ENCODE peak calls at places on chromosomes 6 and 20, in ten cellular contexts. One of them, this sample, is unnamed. For H3K9me3, the result is how much of the 10 kb centered on the place peaks cover.

GRCh38 chr20:50415516-50416268 is 94.5 kb upstream of the PTPN1 start:
- DNase-seq in fibroblast of lung: peak
- DNase-seq in ovary: peak
- DNase-seq in K562: no peak
- DNase-seq in mesenchymal stem cell: peak
- DNase-seq in heart left ventricle: peak
- DNase-seq in left ventricle myocardium inferior: peak
- DNase-seq in MM.1S: no peak
- DNase-seq in CD4-positive, alpha-beta T cell: no peak
- DNase-seq in OCI-LY7: no peak
- DNase-seq in this sample: peak

GRCh38 chr6:138451043-138451442 is 47.0 kb downstream of the HEBP2 start:
- DNase-seq in heart left ventricle: no peak
- DNase-seq in K562: no peak
- DNase-seq in left ventricle myocardium inferior: no peak
- DNase-seq in ovary: no peak
- DNase-seq in fibroblast of lung: no peak
- DNase-seq in CD4-positive, alpha-beta T cell: no peak
- DNase-seq in MM.1S: no peak
- DNase-seq in OCI-LY7: no peak
- DNase-seq in mesenchymal stem cell: no peak
- DNase-seq in this sample: no peak

GRCh38 chr6:72579865-72580264 is 42.0 kb upstream of the KCNQ5 start:
- DNase-seq in MM.1S: no peak
- DNase-seq in mesenchymal stem cell: no peak
- DNase-seq in left ventricle myocardium inferior: no peak
- DNase-seq in OCI-LY7: no peak
- DNase-seq in ovary: no peak
- DNase-seq in heart left ventricle: no peak
- DNase-seq in fibroblast of lung: peak
- DNase-seq in CD4-positive, alpha-beta T cell: no peak
- DNase-seq in K562: no peak
- DNase-seq in this sample: no peak

GRCh38 chr20:63911171-63911570 is 16.2 kb downstream of the DNAJC5 start:
- DNase-seq in ovary: no peak
- DNase-seq in K562: no peak
- DNase-seq in mesenchymal stem cell: no peak
- DNase-seq in OCI-LY7: no peak
- DNase-seq in MM.1S: no peak
- DNase-seq in fibroblast of lung: peak
- DNase-seq in CD4-positive, alpha-beta T cell: no peak
- DNase-seq in left ventricle myocardium inferior: no peak
- DNase-seq in heart left ventricle: no peak
- DNase-seq in this sample: no peak

GRCh38 chr6:72363844-72364740 is 257.8 kb upstream of the KCNQ5 start:
- DNase-seq in CD4-positive, alpha-beta T cell: no peak
- DNase-seq in left ventricle myocardium inferior: no peak
- DNase-seq in OCI-LY7: no peak
- DNase-seq in fibroblast of lung: peak
- DNase-seq in ovary: peak
- DNase-seq in MM.1S: no peak
- DNase-seq in mesenchymal stem cell: peak
- DNase-seq in heart left ventricle: no peak
- DNase-seq in K562: no peak
- DNase-seq in this sample: peak

GRCh38 chr20:38471245-38471644 is 1.4 kb upstream of the RALGAPB start:
- DNase-seq in CD4-positive, alpha-beta T cell: no peak
- DNase-seq in mesenchymal stem cell: no peak
- DNase-seq in left ventricle myocardium inferior: no peak
- DNase-seq in OCI-LY7: no peak
- DNase-seq in fibroblast of lung: no peak
- DNase-seq in ovary: no peak
- DNase-seq in K562: no peak
- DNase-seq in heart left ventricle: no peak
- DNase-seq in MM.1S: no peak
- DNase-seq in this sample: no peak

GRCh38 chr20:35305682-35306556 is 13.7 kb upstream of the FAM83C start:
- DNase-seq in CD4-positive, alpha-beta T cell: no peak
- DNase-seq in heart left ventricle: no peak
- DNase-seq in ovary: no peak
- DNase-seq in OCI-LY7: no peak
- DNase-seq in K562: peak
- DNase-seq in mesenchymal stem cell: peak
- DNase-seq in fibroblast of lung: peak
- DNase-seq in left ventricle myocardium inferior: no peak
- DNase-seq in MM.1S: no peak
- DNase-seq in this sample: peak

GRCh38 chr6:55276745-55277627 is 50.3 kb upstream of the GFRAL start:
- DNase-seq in CD4-positive, alpha-beta T cell: no peak
- DNase-seq in heart left ventricle: no peak
- DNase-seq in MM.1S: peak
- DNase-seq in OCI-LY7: peak
- DNase-seq in mesenchymal stem cell: peak
- DNase-seq in K562: peak
- DNase-seq in left ventricle myocardium inferior: peak
- DNase-seq in ovary: peak
- DNase-seq in fibroblast of lung: peak
- DNase-seq in this sample: no peak

GRCh38 chr6:105609375-105609991 is 206.6 kb upstream of the PREP start:
- DNase-seq in K562: no peak
- DNase-seq in left ventricle myocardium inferior: peak
- DNase-seq in ovary: peak
- DNase-seq in fibroblast of lung: peak
- DNase-seq in mesenchymal stem cell: peak
- DNase-seq in heart left ventricle: peak
- DNase-seq in CD4-positive, alpha-beta T cell: no peak
- DNase-seq in OCI-LY7: no peak
- DNase-seq in MM.1S: no peak
- DNase-seq in this sample: peak

GRCh38 chr6:90169328-90169886 is 127.2 kb downstream of the BACH2 start:
- DNase-seq in fibroblast of lung: no peak
- DNase-seq in heart left ventricle: no peak
- DNase-seq in CD4-positive, alpha-beta T cell: no peak
- DNase-seq in OCI-LY7: peak
- DNase-seq in left ventricle myocardium inferior: no peak
- DNase-seq in MM.1S: peak
- DNase-seq in mesenchymal stem cell: peak
- DNase-seq in K562: no peak
- DNase-seq in ovary: no peak
- DNase-seq in this sample: no peak

GRCh38 chr6:50143011-50143719 is 93.4 kb upstream of the DEFB112 start:
- DNase-seq in K562: no peak
- DNase-seq in left ventricle myocardium inferior: no peak
- DNase-seq in heart left ventricle: no peak
- DNase-seq in MM.1S: no peak
- DNase-seq in ovary: no peak
- DNase-seq in CD4-positive, alpha-beta T cell: no peak
- DNase-seq in OCI-LY7: no peak
- DNase-seq in mesenchymal stem cell: no peak
- DNase-seq in fibroblast of lung: peak
- DNase-seq in this sample: no peak

GRCh38 chr6:67854098-67854497 is 781.0 kb upstream of the ADGRB3 start:
- DNase-seq in left ventricle myocardium inferior: no peak
- DNase-seq in CD4-positive, alpha-beta T cell: no peak
- DNase-seq in MM.1S: no peak
- DNase-seq in OCI-LY7: no peak
- DNase-seq in fibroblast of lung: no peak
- DNase-seq in ovary: no peak
- DNase-seq in heart left ventricle: no peak
- DNase-seq in K562: no peak
- DNase-seq in mesenchymal stem cell: peak
- DNase-seq in this sample: no peak

GRCh38 chr20:25297141-25297905 is 49.4 kb downstream of the PYGB start:
- DNase-seq in K562: no peak
- DNase-seq in left ventricle myocardium inferior: no peak
- DNase-seq in fibroblast of lung: no peak
- DNase-seq in ovary: no peak
- DNase-seq in OCI-LY7: no peak
- DNase-seq in mesenchymal stem cell: no peak
- DNase-seq in MM.1S: peak
- DNase-seq in CD4-positive, alpha-beta T cell: no peak
- DNase-seq in heart left ventricle: no peak
- DNase-seq in this sample: no peak

GRCh38 chr20:25293910-25294458 is 46.1 kb downstream of the PYGB start:
- DNase-seq in K562: no peak
- DNase-seq in OCI-LY7: no peak
- DNase-seq in ovary: no peak
- DNase-seq in heart left ventricle: no peak
- DNase-seq in mesenchymal stem cell: no peak
- DNase-seq in left ventricle myocardium inferior: no peak
- DNase-seq in CD4-positive, alpha-beta T cell: no peak
- DNase-seq in fibroblast of lung: no peak
- DNase-seq in MM.1S: no peak
- DNase-seq in this sample: no peak

GRCh38 chr20:25295386-25296093 is 47.7 kb downstream of the PYGB start:
- DNase-seq in left ventricle myocardium inferior: peak
- DNase-seq in fibroblast of lung: no peak
- DNase-seq in mesenchymal stem cell: no peak
- DNase-seq in OCI-LY7: no peak
- DNase-seq in heart left ventricle: no peak
- DNase-seq in MM.1S: no peak
- DNase-seq in K562: peak
- DNase-seq in CD4-positive, alpha-beta T cell: no peak
- DNase-seq in ovary: no peak
- DNase-seq in this sample: no peak

GRCh38 chr20:25294459-25295385 is 46.8 kb downstream of the PYGB start:
- DNase-seq in heart left ventricle: no peak
- DNase-seq in K562: peak
- DNase-seq in ovary: peak
- DNase-seq in fibroblast of lung: peak
- DNase-seq in left ventricle myocardium inferior: no peak
- DNase-seq in mesenchymal stem cell: peak
- DNase-seq in CD4-positive, alpha-beta T cell: peak
- DNase-seq in OCI-LY7: peak
- DNase-seq in MM.1S: peak
- DNase-seq in this sample: peak

DNA sequence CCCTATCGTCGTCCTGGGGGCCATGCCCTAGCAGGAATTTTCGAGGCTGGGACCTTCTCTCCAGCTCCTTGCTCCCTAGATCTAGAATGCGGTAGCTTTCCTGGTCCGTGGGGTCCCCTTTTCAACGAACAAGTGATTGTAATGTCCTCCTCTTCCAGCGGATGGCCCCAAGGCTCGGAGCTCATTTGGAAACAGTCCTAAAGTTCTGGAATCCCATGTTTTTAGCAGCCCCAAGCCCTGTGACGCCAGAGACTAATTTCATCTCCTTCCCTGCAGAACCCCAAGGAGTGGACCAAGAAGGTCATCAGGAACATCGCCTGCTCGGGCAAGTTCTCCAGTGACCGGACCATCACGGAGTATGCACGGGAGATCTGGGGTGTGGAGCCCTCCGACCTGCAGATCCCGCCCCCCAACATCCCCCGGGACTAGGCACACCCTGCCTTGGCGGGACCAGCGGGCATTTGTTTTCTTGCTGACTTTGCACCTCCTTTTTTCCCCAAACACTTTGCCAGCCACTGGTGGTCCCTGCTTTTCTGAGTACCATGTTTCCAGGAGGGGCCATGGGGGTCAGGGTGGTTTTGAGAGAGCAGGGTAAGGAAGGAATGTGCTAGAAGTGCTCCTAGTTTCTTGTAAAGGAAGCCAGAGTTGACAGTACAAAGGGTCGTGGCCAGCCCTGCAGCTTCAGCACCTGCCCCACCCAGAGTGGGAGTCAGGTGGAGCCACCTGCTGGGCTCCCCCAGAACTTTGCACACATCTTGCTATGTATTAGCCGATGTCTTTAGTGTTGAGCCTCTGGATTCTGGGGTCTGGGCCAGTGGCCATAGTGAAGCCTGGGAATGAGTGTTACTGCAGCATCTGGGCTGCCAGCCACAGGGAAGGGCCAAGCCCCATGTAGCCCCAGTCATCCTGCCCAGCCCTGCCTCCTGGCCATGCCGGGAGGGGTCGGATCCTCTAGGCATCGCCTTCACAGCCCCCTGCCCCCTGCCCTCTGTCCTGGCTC is 48.5 kb downstream of the PYGB start:
- DNase-seq in fibroblast of lung: peak
- DNase-seq in mesenchymal stem cell: no peak
- DNase-seq in heart left ventricle: no peak
- DNase-seq in K562: peak
- DNase-seq in OCI-LY7: peak
- DNase-seq in MM.1S: peak
- DNase-seq in ovary: no peak
- DNase-seq in left ventricle myocardium inferior: no peak
- DNase-seq in CD4-positive, alpha-beta T cell: peak
- DNase-seq in this sample: no peak
- H3K27ac ChIP-seq in fibroblast of lung: no peak
- H3K27ac ChIP-seq in mesenchymal stem cell: peak
- H3K27ac ChIP-seq in heart left ventricle: peak
- H3K27ac ChIP-seq in K562: no peak
- H3K27ac ChIP-seq in OCI-LY7: no peak
- H3K27ac ChIP-seq in MM.1S: peak
- H3K27ac ChIP-seq in ovary: no peak
- H3K27ac ChIP-seq in left ventricle myocardium inferior: peak
- H3K27ac ChIP-seq in CD4-positive, alpha-beta T cell: no peak
- H3K27ac ChIP-seq in this sample: no peak

GRCh38 chr6:352474-352873 is 39.1 kb upstream of the IRF4 start:
- DNase-seq in ovary: no peak
- DNase-seq in CD4-positive, alpha-beta T cell: no peak
- DNase-seq in MM.1S: no peak
- DNase-seq in K562: no peak
- DNase-seq in OCI-LY7: no peak
- DNase-seq in fibroblast of lung: no peak
- DNase-seq in mesenchymal stem cell: no peak
- DNase-seq in left ventricle myocardium inferior: no peak
- DNase-seq in heart left ventricle: no peak
- DNase-seq in this sample: no peak
- H3K9me3 ChIP-seq in ovary: under half
- H3K9me3 ChIP-seq in CD4-positive, alpha-beta T cell: under half
- H3K9me3 ChIP-seq in MM.1S: under half
- H3K9me3 ChIP-seq in K562: under half
- H3K9me3 ChIP-seq in OCI-LY7: under half
- H3K9me3 ChIP-seq in fibroblast of lung: under half
- H3K9me3 ChIP-seq in mesenchymal stem cell: under half
- H3K9me3 ChIP-seq in left ventricle myocardium inferior: under half
- H3K9me3 ChIP-seq in heart left ventricle: under half
- H3K9me3 ChIP-seq in this sample: under half

DNA sequence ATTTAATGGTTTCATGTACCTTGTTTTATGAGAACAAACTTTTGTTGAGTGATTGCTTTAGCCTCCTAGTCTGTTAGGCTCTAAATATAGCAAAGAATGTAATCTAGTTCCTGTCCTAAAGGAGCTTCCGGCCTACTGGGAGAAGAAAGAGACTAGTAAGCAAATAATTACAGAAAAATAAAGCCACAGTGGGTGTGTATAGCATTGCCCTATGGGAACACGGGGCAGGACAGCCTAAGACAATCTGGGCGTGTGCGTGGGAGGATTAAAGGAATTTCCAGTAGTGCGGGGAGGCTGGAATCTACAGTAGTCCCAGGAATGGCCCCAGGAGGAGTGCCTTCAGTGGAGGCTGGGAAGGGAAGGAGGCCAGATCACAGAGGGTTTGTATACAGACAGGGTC is 98.1 kb upstream of the AKAP12 start:
- DNase-seq in CD4-positive, alpha-beta T cell: no peak
- DNase-seq in fibroblast of lung: no peak
- DNase-seq in ovary: no peak
- DNase-seq in K562: peak
- DNase-seq in mesenchymal stem cell: peak
- DNase-seq in heart left ventricle: no peak
- DNase-seq in MM.1S: peak
- DNase-seq in left ventricle myocardium inferior: peak
- DNase-seq in OCI-LY7: no peak
- DNase-seq in this sample: no peak
- H3K27ac ChIP-seq in CD4-positive, alpha-beta T cell: no peak
- H3K27ac ChIP-seq in fibroblast of lung: no peak
- H3K27ac ChIP-seq in ovary: no peak
- H3K27ac ChIP-seq in K562: no peak
- H3K27ac ChIP-seq in mesenchymal stem cell: peak
- H3K27ac ChIP-seq in heart left ventricle: peak
- H3K27ac ChIP-seq in MM.1S: no peak
- H3K27ac ChIP-seq in left ventricle myocardium inferior: peak
- H3K27ac ChIP-seq in OCI-LY7: no peak
- H3K27ac ChIP-seq in this sample: peak

GRCh38 chr20:8260837-8261241 is 128.8 kb downstream of the PLCB1 start:
- DNase-seq in mesenchymal stem cell: no peak
- DNase-seq in K562: no peak
- DNase-seq in CD4-positive, alpha-beta T cell: no peak
- DNase-seq in MM.1S: no peak
- DNase-seq in ovary: no peak
- DNase-seq in left ventricle myocardium inferior: peak
- DNase-seq in fibroblast of lung: no peak
- DNase-seq in OCI-LY7: no peak
- DNase-seq in heart left ventricle: peak
- DNase-seq in this sample: no peak
- H3K9me3 ChIP-seq in mesenchymal stem cell: under half
- H3K9me3 ChIP-seq in K562: under half
- H3K9me3 ChIP-seq in CD4-positive, alpha-beta T cell: under half
- H3K9me3 ChIP-seq in MM.1S: under half
- H3K9me3 ChIP-seq in ovary: under half
- H3K9me3 ChIP-seq in left ventricle myocardium inferior: under half
- H3K9me3 ChIP-seq in fibroblast of lung: under half
- H3K9me3 ChIP-seq in OCI-LY7: under half
- H3K9me3 ChIP-seq in heart left ventricle: under half
- H3K9me3 ChIP-seq in this sample: under half

This sample was measured in left lung.